ENCODE peak calls at places on chromosomes 6 and 20, in nine cellular contexts. One of them, this sample, is unnamed.
A peak's percentile ranks its signal among the peaks of the same experiment; 100 is the strongest.

GRCh38 chr6:3320238-3320637 is 61.5 kb downstream of the PSMG4 start:
- DNase-seq in neural progenitor cell: no peak
- DNase-seq in IMR-90: no peak
- DNase-seq in endothelial cell of umbilical vein: no peak
- DNase-seq in GM23338: no peak
- DNase-seq in fibroblast of lung: no peak
- DNase-seq in H9: no peak
- DNase-seq in HCT116: no peak
- DNase-seq in mammary epithelial cell: no peak
- DNase-seq in this sample: no peak

GRCh38 chr6:132569170-132569569 is 952 bp upstream of the TAAR6 start:
- DNase-seq in HCT116: no peak
- DNase-seq in fibroblast of lung: no peak
- DNase-seq in IMR-90: no peak
- DNase-seq in mammary epithelial cell: no peak
- DNase-seq in endothelial cell of umbilical vein: no peak
- DNase-seq in neural progenitor cell: no peak
- DNase-seq in H9: no peak
- DNase-seq in GM23338: peak; percentile 45
- DNase-seq in this sample: no peak

GRCh38 chr20:53345536-53346070 is 248.0 kb downstream of the ZNF217 start:
- DNase-seq in GM23338: no peak
- DNase-seq in HCT116: no peak
- DNase-seq in mammary epithelial cell: no peak
- DNase-seq in endothelial cell of umbilical vein: no peak
- DNase-seq in H9: no peak
- DNase-seq in fibroblast of lung: peak; percentile 32
- DNase-seq in IMR-90: no peak
- DNase-seq in neural progenitor cell: no peak
- DNase-seq in this sample: no peak

GRCh38 chr20:4713401-4713800 is 8.3 kb upstream of the PRND start:
- DNase-seq in GM23338: no peak
- DNase-seq in neural progenitor cell: no peak
- DNase-seq in H9: no peak
- DNase-seq in fibroblast of lung: peak; percentile 63
- DNase-seq in HCT116: peak; percentile 79
- DNase-seq in endothelial cell of umbilical vein: no peak
- DNase-seq in IMR-90: no peak
- DNase-seq in mammary epithelial cell: peak; percentile 98
- DNase-seq in this sample: no peak

GRCh38 chr20:57412347-57413029 is 21.3 kb downstream of the RBM38 start:
- DNase-seq in IMR-90: no peak
- DNase-seq in GM23338: no peak
- DNase-seq in HCT116: no peak
- DNase-seq in mammary epithelial cell: no peak
- DNase-seq in endothelial cell of umbilical vein: no peak
- DNase-seq in fibroblast of lung: no peak
- DNase-seq in H9: no peak
- DNase-seq in neural progenitor cell: no peak
- DNase-seq in this sample: no peak

GRCh38 chr6:38671885-38672467 is 31.0 kb downstream of the GLO1 start:
- DNase-seq in endothelial cell of umbilical vein: peak; percentile 60
- DNase-seq in IMR-90: peak; percentile 76
- DNase-seq in neural progenitor cell: peak; percentile 74
- DNase-seq in GM23338: peak; percentile 82
- DNase-seq in H9: peak; percentile 33
- DNase-seq in HCT116: peak; percentile 28
- DNase-seq in mammary epithelial cell: peak; percentile 56
- DNase-seq in fibroblast of lung: peak; percentile 43
- DNase-seq in this sample: peak; percentile 30

GRCh38 chr6:37688088-37688850 is 9.4 kb downstream of the MDGA1 start:
- DNase-seq in GM23338: no peak
- DNase-seq in fibroblast of lung: no peak
- DNase-seq in mammary epithelial cell: no peak
- DNase-seq in IMR-90: no peak
- DNase-seq in HCT116: no peak
- DNase-seq in endothelial cell of umbilical vein: no peak
- DNase-seq in H9: no peak
- DNase-seq in neural progenitor cell: no peak
- DNase-seq in this sample: peak; percentile 55

GRCh38 chr6:68506911-68507310 is 128.2 kb upstream of the ADGRB3 start:
- DNase-seq in endothelial cell of umbilical vein: no peak
- DNase-seq in GM23338: no peak
- DNase-seq in HCT116: no peak
- DNase-seq in neural progenitor cell: no peak
- DNase-seq in mammary epithelial cell: no peak
- DNase-seq in IMR-90: no peak
- DNase-seq in fibroblast of lung: no peak
- DNase-seq in H9: no peak
- DNase-seq in this sample: no peak

GRCh38 chr6:24330137-24330732 is 27.6 kb downstream of the DCDC2 start:
- DNase-seq in H9: no peak
- DNase-seq in GM23338: no peak
- DNase-seq in fibroblast of lung: peak; percentile 55
- DNase-seq in IMR-90: no peak
- DNase-seq in neural progenitor cell: no peak
- DNase-seq in endothelial cell of umbilical vein: no peak
- DNase-seq in HCT116: no peak
- DNase-seq in mammary epithelial cell: peak; percentile 43
- DNase-seq in this sample: no peak

GRCh38 chr20:23136893-23137745 is 51.0 kb upstream of the CD93 start:
- DNase-seq in IMR-90: no peak
- DNase-seq in HCT116: no peak
- DNase-seq in H9: no peak
- DNase-seq in fibroblast of lung: peak; percentile 39
- DNase-seq in neural progenitor cell: no peak
- DNase-seq in mammary epithelial cell: peak; percentile 32
- DNase-seq in GM23338: no peak
- DNase-seq in endothelial cell of umbilical vein: no peak
- DNase-seq in this sample: no peak

GRCh38 chr20:23133560-23133998 is 47.5 kb upstream of the CD93 start:
- DNase-seq in HCT116: no peak
- DNase-seq in IMR-90: no peak
- DNase-seq in fibroblast of lung: no peak
- DNase-seq in neural progenitor cell: no peak
- DNase-seq in GM23338: no peak
- DNase-seq in H9: no peak
- DNase-seq in endothelial cell of umbilical vein: peak; percentile 27
- DNase-seq in mammary epithelial cell: no peak
- DNase-seq in this sample: no peak

GRCh38 chr20:23138226-23138625 is 52.1 kb upstream of the CD93 start:
- DNase-seq in endothelial cell of umbilical vein: no peak
- DNase-seq in H9: no peak
- DNase-seq in neural progenitor cell: no peak
- DNase-seq in fibroblast of lung: no peak
- DNase-seq in IMR-90: no peak
- DNase-seq in GM23338: no peak
- DNase-seq in HCT116: no peak
- DNase-seq in mammary epithelial cell: no peak
- DNase-seq in this sample: no peak

GRCh38 chr20:23132930-23133559 is 46.9 kb upstream of the CD93 start:
- DNase-seq in GM23338: no peak
- DNase-seq in fibroblast of lung: no peak
- DNase-seq in H9: no peak
- DNase-seq in IMR-90: no peak
- DNase-seq in mammary epithelial cell: no peak
- DNase-seq in HCT116: no peak
- DNase-seq in endothelial cell of umbilical vein: peak; percentile 87
- DNase-seq in neural progenitor cell: no peak
- DNase-seq in this sample: peak; percentile 69

GRCh38 chr20:23135449-23136447 is 49.6 kb upstream of the CD93 start:
- DNase-seq in endothelial cell of umbilical vein: peak; percentile 58
- DNase-seq in GM23338: no peak
- DNase-seq in fibroblast of lung: no peak
- DNase-seq in H9: no peak
- DNase-seq in HCT116: no peak
- DNase-seq in neural progenitor cell: no peak
- DNase-seq in IMR-90: no peak
- DNase-seq in mammary epithelial cell: no peak
- DNase-seq in this sample: no peak
- TF ChIP-seq CTCF in endothelial cell of umbilical vein: no peak
- TF ChIP-seq CTCF in GM23338: no peak
- TF ChIP-seq CTCF in fibroblast of lung: no peak
- TF ChIP-seq CTCF in H9: no peak
- TF ChIP-seq CTCF in HCT116: no peak
- TF ChIP-seq CTCF in neural progenitor cell: no peak
- TF ChIP-seq CTCF in IMR-90: no peak
- TF ChIP-seq CTCF in mammary epithelial cell: no peak
- TF ChIP-seq CTCF in this sample: no peak

GRCh38 chr20:36848677-36849076 is 27.3 kb upstream of the TLDC2 start:
- DNase-seq in endothelial cell of umbilical vein: no peak
- DNase-seq in HCT116: no peak
- DNase-seq in H9: no peak
- DNase-seq in neural progenitor cell: no peak
- DNase-seq in IMR-90: no peak
- DNase-seq in GM23338: no peak
- DNase-seq in mammary epithelial cell: no peak
- DNase-seq in fibroblast of lung: no peak
- DNase-seq in this sample: no peak
- H2AFZ ChIP-seq in endothelial cell of umbilical vein: no peak overlapping the region
- H2AFZ ChIP-seq in HCT116: no peak overlapping the region
- H2AFZ ChIP-seq in H9: no peak overlapping the region
- H2AFZ ChIP-seq in neural progenitor cell: no peak overlapping the region
- H2AFZ ChIP-seq in IMR-90: peak overlapping the region; percentile 88
- H2AFZ ChIP-seq in GM23338: no peak overlapping the region
- H2AFZ ChIP-seq in mammary epithelial cell: no peak overlapping the region
- H2AFZ ChIP-seq in fibroblast of lung: no peak overlapping the region
- H2AFZ ChIP-seq in this sample: no peak overlapping the region

DNA sequence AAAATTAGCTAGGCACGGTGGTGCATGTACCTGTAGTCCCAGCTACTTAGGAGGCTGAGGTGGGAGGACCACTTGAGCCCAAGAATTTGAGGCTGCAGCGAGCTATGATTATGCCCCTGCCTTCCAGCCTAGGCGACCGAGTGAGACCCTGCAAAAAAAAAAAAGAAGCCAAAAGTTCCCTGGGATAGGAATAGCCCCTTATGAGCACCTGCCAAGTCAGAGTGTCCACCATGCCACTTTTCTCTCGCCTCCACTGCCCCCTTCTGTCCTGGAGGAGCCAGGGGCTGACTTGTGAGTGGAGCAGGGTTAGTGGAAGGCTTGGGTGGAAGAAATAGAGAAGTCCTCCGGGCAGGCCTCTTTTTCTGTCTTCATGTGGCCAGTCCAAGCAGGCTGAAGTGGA is 12.1 kb upstream of the DDX27 start:
- DNase-seq in fibroblast of lung: no peak
- DNase-seq in mammary epithelial cell: no peak
- DNase-seq in neural progenitor cell: no peak
- DNase-seq in HCT116: no peak
- DNase-seq in endothelial cell of umbilical vein: no peak
- DNase-seq in GM23338: peak; percentile 64
- DNase-seq in IMR-90: no peak
- DNase-seq in H9: peak; percentile 53
- DNase-seq in this sample: no peak
- TF ChIP-seq CTCF in fibroblast of lung: no peak
- TF ChIP-seq CTCF in mammary epithelial cell: no peak
- TF ChIP-seq CTCF in neural progenitor cell: peak; percentile 10
- TF ChIP-seq CTCF in HCT116: peak; percentile 41
- TF ChIP-seq CTCF in endothelial cell of umbilical vein: no peak
- TF ChIP-seq CTCF in GM23338: peak; percentile 78
- TF ChIP-seq CTCF in IMR-90: no peak
- TF ChIP-seq CTCF in H9: peak; percentile 57
- TF ChIP-seq CTCF in this sample: peak; percentile 50

GRCh38 chr6:119848706-119849105 is 499.1 kb upstream of the MAN1A1 start:
- DNase-seq in HCT116: no peak
- DNase-seq in H9: no peak
- DNase-seq in endothelial cell of umbilical vein: no peak
- DNase-seq in mammary epithelial cell: no peak
- DNase-seq in neural progenitor cell: no peak
- DNase-seq in IMR-90: no peak
- DNase-seq in GM23338: no peak
- DNase-seq in fibroblast of lung: no peak
- DNase-seq in this sample: no peak

GRCh38 chr6:119844385-119844784 is 494.8 kb upstream of the MAN1A1 start:
- DNase-seq in endothelial cell of umbilical vein: no peak
- DNase-seq in fibroblast of lung: no peak
- DNase-seq in IMR-90: no peak
- DNase-seq in mammary epithelial cell: no peak
- DNase-seq in GM23338: no peak
- DNase-seq in HCT116: no peak
- DNase-seq in neural progenitor cell: no peak
- DNase-seq in H9: no peak
- DNase-seq in this sample: no peak

GRCh38 chr6:119842191-119842590 is 492.6 kb upstream of the MAN1A1 start:
- DNase-seq in HCT116: no peak
- DNase-seq in H9: no peak
- DNase-seq in endothelial cell of umbilical vein: no peak
- DNase-seq in GM23338: no peak
- DNase-seq in mammary epithelial cell: no peak
- DNase-seq in fibroblast of lung: no peak
- DNase-seq in neural progenitor cell: no peak
- DNase-seq in IMR-90: no peak
- DNase-seq in this sample: no peak

GRCh38 chr6:119845161-119845560 is 495.6 kb upstream of the MAN1A1 start:
- DNase-seq in endothelial cell of umbilical vein: no peak
- DNase-seq in mammary epithelial cell: no peak
- DNase-seq in H9: no peak
- DNase-seq in HCT116: no peak
- DNase-seq in GM23338: no peak
- DNase-seq in neural progenitor cell: no peak
- DNase-seq in fibroblast of lung: no peak
- DNase-seq in IMR-90: no peak
- DNase-seq in this sample: no peak
- H2AFZ ChIP-seq in endothelial cell of umbilical vein: no peak overlapping the region
- H2AFZ ChIP-seq in mammary epithelial cell: no peak overlapping the region
- H2AFZ ChIP-seq in H9: no peak overlapping the region
- H2AFZ ChIP-seq in HCT116: no peak overlapping the region
- H2AFZ ChIP-seq in GM23338: no peak overlapping the region
- H2AFZ ChIP-seq in neural progenitor cell: no peak overlapping the region
- H2AFZ ChIP-seq in fibroblast of lung: no peak overlapping the region
- H2AFZ ChIP-seq in IMR-90: no peak overlapping the region
- H2AFZ ChIP-seq in this sample: no peak overlapping the region

DNA sequence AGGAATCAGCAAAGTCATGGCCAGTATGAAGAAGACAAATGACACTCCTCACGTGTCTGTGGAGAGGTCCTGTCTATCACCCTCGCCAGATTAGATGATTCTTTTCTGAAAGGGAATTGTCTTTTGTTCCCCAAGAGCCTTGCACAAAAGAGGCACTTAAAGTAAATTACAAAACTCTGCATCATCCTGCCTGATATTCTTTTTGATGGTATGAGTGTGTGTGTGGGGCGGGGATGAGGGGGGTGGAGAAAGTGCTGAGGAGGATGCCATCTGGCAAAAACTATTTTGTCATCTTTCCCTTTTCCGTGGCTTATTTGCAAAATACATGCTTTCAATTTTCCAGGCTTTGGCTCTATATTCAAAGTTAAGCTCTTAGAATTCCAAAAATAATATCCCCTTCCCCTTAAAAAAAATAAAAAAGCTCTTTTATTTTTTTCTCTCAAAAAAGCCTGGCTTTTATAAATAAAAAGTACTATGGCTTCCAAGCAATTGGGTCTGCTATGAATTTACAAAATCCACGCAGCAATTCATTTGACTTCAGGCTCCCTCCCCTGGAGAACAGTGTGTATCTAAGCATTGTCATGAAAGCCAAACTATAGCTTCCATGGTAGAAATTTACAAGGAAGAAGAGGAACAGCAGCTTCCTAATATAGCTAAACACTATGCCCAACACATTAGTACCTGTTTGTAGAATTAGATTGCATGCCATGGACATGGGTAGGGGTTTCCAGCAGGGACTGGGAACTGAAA is 185.1 kb upstream of the ARG1 start:
- DNase-seq in endothelial cell of umbilical vein: no peak
- DNase-seq in mammary epithelial cell: no peak
- DNase-seq in fibroblast of lung: peak; percentile 23
- DNase-seq in GM23338: no peak
- DNase-seq in neural progenitor cell: no peak
- DNase-seq in IMR-90: no peak
- DNase-seq in HCT116: no peak
- DNase-seq in H9: no peak
- DNase-seq in this sample: no peak
- TF ChIP-seq CTCF in endothelial cell of umbilical vein: no peak
- TF ChIP-seq CTCF in mammary epithelial cell: no peak
- TF ChIP-seq CTCF in fibroblast of lung: no peak
- TF ChIP-seq CTCF in GM23338: no peak
- TF ChIP-seq CTCF in neural progenitor cell: no peak
- TF ChIP-seq CTCF in IMR-90: no peak
- TF ChIP-seq CTCF in HCT116: no peak
- TF ChIP-seq CTCF in H9: no peak
- TF ChIP-seq CTCF in this sample: no peak

This sample was measured in DND-41.